ENCODE peak calls at places on chromosome 13, in four cellular contexts. B, H, S and L are unnamed samples.

GRCh38 chr13:110520431-110521295 is 40.9 kb downstream of the RAB20 start:
- ATAC-seq in B (peak; percentile 50), H (peak; percentile 70), S (no peak), L (peak; percentile 84)

GRCh38 chr13:97028441-97029299 is 34.4 kb upstream of the OXGR1 start:
- ATAC-seq in B (peak; percentile 53), H (no peak), S (no peak), L (peak; percentile 31)

GRCh38 chr13:102651392-102651791 is 43.5 kb downstream of the METTL21C start:
- ATAC-seq in B (no peak), H (no peak), S (no peak), L (no peak)

GRCh38 chr13:90867336-90867683 is 480.2 kb upstream of the MIR17HG start:
- ATAC-seq in B (peak; percentile 91), H (peak; percentile 75), S (peak; percentile 77), L (peak; percentile 46)

GRCh38 chr13:112443191-112444000 is 67.2 kb downstream of the SPACA7 start:
- ATAC-seq in B (peak; percentile 45), H (no peak), S (peak; percentile 48), L (no peak)

GRCh38 chr13:50731400-50731799 is 112.1 kb downstream of the DLEU7 start:
- ATAC-seq in B (no peak), H (peak; percentile 96), S (no peak), L (no peak)

GRCh38 chr13:23715762-23716235 is 145.6 kb downstream of the TNFRSF19 start:
- ATAC-seq in B (no peak), H (peak; percentile 65), S (peak; percentile 39), L (no peak)

GRCh38 chr13:109500146-109500773 is 286.1 kb downstream of the IRS2 start:
- ATAC-seq in B (no peak), H (no peak), S (peak; percentile 98), L (no peak)

GRCh38 chr13:105847532-105848295 is 687.7 kb downstream of the EFNB2 start:
- ATAC-seq in B (no peak), H (peak; percentile 61), S (no peak), L (no peak)

GRCh38 chr13:51045450-51045849 is 65.6 kb downstream of the C13orf42 start:
- ATAC-seq in B (no peak), H (no peak), S (no peak), L (no peak)

GRCh38 chr13:98504371-98504963 is 72.4 kb downstream of the STK24 start:
- ATAC-seq in B (no peak), H (no peak), S (no peak), L (no peak)

GRCh38 chr13:106818971-106819370 is 251.0 kb upstream of the ARGLU1 start:
- ATAC-seq in B (no peak), H (no peak), S (no peak), L (no peak)

GRCh38 chr13:25633108-25633507 is 261.3 kb downstream of the ATP8A2 start:
- ATAC-seq in B (no peak), H (no peak), S (no peak), L (no peak)

GRCh38 chr13:97757807-97758206 is 195.7 kb upstream of the IPO5 start:
- ATAC-seq in B (peak; percentile 68), H (peak; percentile 79), S (no peak), L (peak; percentile 28)

GRCh38 chr13:103029798-103030197 is 36.4 kb downstream of the SLC10A2 start:
- ATAC-seq in B (no peak), H (no peak), S (no peak), L (no peak)

GRCh38 chr13:51879133-51879532 is 17.4 kb downstream of the CCDC70 start:
- ATAC-seq in B (no peak), H (no peak), S (no peak), L (no peak)

GRCh38 chr13:78650725-78651083 is 8.3 kb downstream of the OBI1 start:
- ATAC-seq in B (no peak), H (no peak), S (no peak), L (no peak)

GRCh38 chr13:83549671-83550070 is 332.6 kb downstream of the SLITRK1 start:
- ATAC-seq in B (no peak), H (no peak), S (no peak), L (no peak)

GRCh38 chr13:32300920-32301319 is 14.2 kb downstream of the ZAR1L start:
- ATAC-seq in B (no peak), H (no peak), S (no peak), L (no peak)

GRCh38 chr13:45690636-45691035 is 11.5 kb upstream of the CBY2 start:
- ATAC-seq in B (no peak), H (no peak), S (no peak), L (no peak)

GRCh38 chr13:104318121-104318520 is 1251.9 kb upstream of the SLC10A2 start:
- ATAC-seq in B (no peak), H (no peak), S (no peak), L (no peak)

GRCh38 chr13:49756263-49756662 is 36.2 kb downstream of the KPNA3 start:
- ATAC-seq in B (no peak), H (no peak), S (no peak), L (no peak)

GRCh38 chr13:36124236-36124822 is 6.9 kb downstream of the DCLK1 start:
- ATAC-seq in B (no peak), H (peak; percentile 42), S (no peak), L (peak; percentile 46)

GRCh38 chr13:50910483-50910805 is 853 bp downstream of the RNASEH2B start:
- ATAC-seq in B (peak; percentile 40), H (peak; percentile 48), S (peak; percentile 65), L (peak; percentile 32)

GRCh38 chr13:30241537-30241936 is 65.8 kb downstream of the KATNAL1 start:
- ATAC-seq in B (no peak), H (no peak), S (no peak), L (no peak)

GRCh38 chr13:78977311-78977710 is 318.4 kb upstream of the OBI1 start:
- ATAC-seq in B (no peak), H (no peak), S (no peak), L (no peak)

GRCh38 chr13:72342364-72342763 is 385.1 kb downstream of the MZT1 start:
- ATAC-seq in B (no peak), H (no peak), S (no peak), L (no peak)

GRCh38 chr13:68940049-68940448 is 1167.6 kb upstream of the ATXN8OS start:
- ATAC-seq in B (no peak), H (no peak), S (no peak), L (no peak)

GRCh38 chr13:78067290-78067689 is 148.7 kb upstream of the EDNRB start:
- ATAC-seq in B (no peak), H (no peak), S (no peak), L (no peak)

GRCh38 chr13:113393226-113393571 is 29.3 kb upstream of the GRTP1 start:
- ATAC-seq in B (peak; percentile 5), H (peak; percentile 45), S (no peak), L (no peak)

GRCh38 chr13:108352599-108352998 is 83.1 kb downstream of the TNFSF13B start:
- ATAC-seq in B (no peak), H (peak; percentile 37), S (no peak), L (peak; percentile 67)

GRCh38 chr13:64662887-64663593 is 2567.1 kb downstream of the PCDH9 start:
- ATAC-seq in B (no peak), H (no peak), S (no peak), L (no peak)

GRCh38 chr13:27263438-27263837 is 7.2 kb upstream of the RASL11A start:
- ATAC-seq in B (no peak), H (no peak), S (no peak), L (no peak)

GRCh38 chr13:27258637-27259377 is 7.4 kb downstream of the RPL21 start:
- ATAC-seq in B (no peak), H (no peak), S (no peak), L (no peak)

GRCh38 chr13:27259831-27260230 is 8.5 kb downstream of the RPL21 start:
- ATAC-seq in B (no peak), H (no peak), S (peak; percentile 27), L (no peak)

GRCh38 chr13:27262546-27262945 is 8.1 kb upstream of the RASL11A start:
- ATAC-seq in B (no peak), H (no peak), S (no peak), L (no peak)

GRCh38 chr13:27261376-27261775 is 9.3 kb upstream of the RASL11A start:
- ATAC-seq in B (no peak), H (no peak), S (no peak), L (no peak)
- TF ChIP-seq POLR2A in B (no peak), H (no peak), S (no peak), L (no peak)

DNA sequence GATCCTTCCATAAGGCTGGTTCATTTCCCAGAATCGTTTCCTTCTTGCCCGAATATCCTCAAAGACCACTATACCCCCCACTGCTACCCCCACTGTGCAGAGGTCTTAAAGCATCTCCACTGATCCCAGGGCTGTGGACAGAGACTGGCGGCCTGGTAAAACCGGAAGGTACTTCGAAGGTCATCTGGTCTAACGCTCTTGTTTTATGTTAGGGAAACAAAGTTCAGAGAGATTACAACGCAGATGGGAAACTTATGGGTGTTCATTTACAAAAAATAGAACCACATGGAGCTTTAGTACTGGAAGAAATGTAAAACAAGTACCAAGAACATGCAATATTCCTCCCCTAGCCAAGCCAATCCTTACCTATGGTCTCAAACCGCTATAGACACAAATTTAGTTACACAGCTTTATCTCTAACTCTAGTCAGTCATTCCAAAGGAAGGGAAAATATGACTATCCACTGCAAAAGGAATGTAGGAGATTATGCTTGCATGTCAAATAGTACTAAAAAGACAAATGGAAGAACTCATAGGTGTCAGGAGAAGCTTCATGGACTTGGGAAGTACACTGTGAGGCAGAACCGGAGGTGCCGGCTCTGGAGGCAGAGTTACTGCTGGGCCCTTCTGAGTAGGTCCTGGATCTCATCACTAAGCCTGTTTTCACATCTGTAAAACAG is 97.6 kb downstream of the FOXO1 start:
- ATAC-seq in B (no peak), H (peak; percentile 31), S (no peak), L (no peak)
- TF ChIP-seq POLR2A in B (no peak), H (no peak), S (no peak), L (no peak)

DNA sequence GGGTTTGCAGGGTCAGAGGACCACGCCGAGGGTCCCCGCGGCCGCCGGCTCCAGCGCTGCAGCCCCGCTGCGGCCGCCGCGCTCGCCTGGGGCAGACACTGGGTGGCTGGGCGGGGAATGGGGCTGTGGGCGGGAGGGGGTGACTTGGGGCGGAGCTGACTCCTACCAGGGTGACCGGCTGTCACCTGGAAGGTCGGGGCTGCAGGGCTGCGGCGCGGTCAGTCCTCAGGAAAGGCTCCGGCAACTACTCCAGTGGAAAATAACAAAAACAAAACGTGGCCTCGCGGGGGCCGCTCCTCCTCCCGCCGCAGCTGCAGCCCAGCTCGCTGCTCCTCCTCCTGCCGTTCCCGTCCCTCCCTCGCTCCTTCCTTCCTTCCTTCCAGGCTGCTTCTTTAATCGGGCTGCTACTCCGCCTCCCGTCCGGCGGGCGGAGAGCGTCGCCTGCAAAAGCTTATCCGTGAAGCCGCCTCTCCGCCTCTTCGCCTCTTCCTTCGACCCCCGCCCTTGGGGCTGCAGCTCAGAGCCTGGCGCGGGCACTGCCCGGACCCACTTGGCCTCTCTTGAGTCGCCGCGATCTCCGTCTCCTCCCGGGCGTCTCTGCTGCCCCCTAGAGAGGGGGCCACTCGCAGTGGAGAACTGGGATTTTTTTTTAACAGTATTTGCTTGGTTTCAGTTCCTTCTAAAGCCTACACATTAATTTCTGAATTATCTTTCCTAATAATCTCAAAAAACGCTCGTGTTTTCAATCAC is at the start of gene TBC1D4:
- ATAC-seq in B (peak; percentile 87), H (peak; percentile 89), S (peak; percentile 86), L (peak; percentile 87)
- TF ChIP-seq POLR2A in B (peak; percentile 67), H (peak; percentile 71), S (peak; percentile 27), L (peak; percentile 28)

GRCh38 chr13:27961227-27962085 is 7.7 kb downstream of the CDX2 start:
- ATAC-seq in B (no peak), H (no peak), S (no peak), L (peak; percentile 28)

GRCh38 chr13:27958928-27959539 is 10.1 kb downstream of the CDX2 start:
- ATAC-seq in B (no peak), H (no peak), S (no peak), L (no peak)

GRCh38 chr13:27959976-27960361 is 9.1 kb downstream of the CDX2 start:
- ATAC-seq in B (no peak), H (no peak), S (no peak), L (no peak)

GRCh38 chr13:27962128-27962841 is 6.8 kb downstream of the CDX2 start:
- ATAC-seq in B (no peak), H (no peak), S (no peak), L (no peak)

GRCh38 chr13:27960362-27961226 is 8.5 kb downstream of the CDX2 start:
- ATAC-seq in B (peak; percentile 93), H (peak; percentile 49), S (peak; percentile 92), L (peak; percentile 36)
- TF ChIP-seq POLR2A in B (peak; percentile 67), H (no peak), S (no peak), L (no peak)